ENCODE peak calls at places on chromosomes 5 and 9, in six cellular contexts. H, J, L, F, R and D are unnamed samples.

GRCh38 chr5:94856257-94856656 is 237.8 kb downstream of the SLF1 start:
- DNase-seq in R (no peak), F (no peak), J (no peak), H (no peak), L (no peak), D (no peak)

GRCh38 chr5:7802855-7803254 is 48.1 kb downstream of the CFAP90 start:
- DNase-seq in H (no peak), F (no peak), J (no peak), R (no peak), L (no peak), D (no peak)

GRCh38 chr9:76560481-76560891 is 101.5 kb downstream of the GCNT1 start:
- DNase-seq in L (no peak), H (no peak), F (no peak), R (no peak), J (no peak), D (peak)

GRCh38 chr9:706606-707451 is 134.7 kb upstream of the DMRT1 start:
- DNase-seq in R (no peak), H (no peak), F (peak), L (no peak), J (peak), D (peak)

GRCh38 chr9:135907006-135907434 is 326 bp downstream of the CAMSAP1 start:
- DNase-seq in R (no peak), L (no peak), F (no peak), J (no peak), H (peak), D (no peak)

GRCh38 chr5:128671861-128672414 is 133.9 kb upstream of the FBN2 start:
- DNase-seq in L (peak), R (no peak), H (no peak), J (no peak), F (no peak), D (no peak)

GRCh38 chr9:130858734-130859705 is 24.0 kb downstream of the ABL1 start:
- DNase-seq in H (no peak), F (no peak), L (no peak), J (peak), R (no peak), D (no peak)

GRCh38 chr5:77643654-77644404 is 5.3 kb upstream of the OTP start:
- DNase-seq in F (peak), R (no peak), L (no peak), H (no peak), J (no peak), D (no peak)

GRCh38 chr5:120512757-120513650 is 48.9 kb downstream of the PRR16 start:
- DNase-seq in R (no peak), H (no peak), F (no peak), L (no peak), J (no peak), D (no peak)

GRCh38 chr5:63822633-63823032 is 139.6 kb downstream of the HTR1A start:
- DNase-seq in R (no peak), J (no peak), F (no peak), H (peak), L (no peak), D (no peak)

GRCh38 chr5:78232163-78232562 is 62.3 kb downstream of the AP3B1 start:
- DNase-seq in L (no peak), H (no peak), F (no peak), R (no peak), J (no peak), D (no peak)

GRCh38 chr9:23522952-23523351 is 303.1 kb downstream of the ELAVL2 start:
- DNase-seq in L (no peak), R (no peak), F (no peak), J (no peak), H (no peak), D (peak)

GRCh38 chr5:37918420-37918819 is 78.6 kb upstream of the GDNF start:
- DNase-seq in J (no peak), L (no peak), F (no peak), H (no peak), R (no peak), D (no peak)

GRCh38 chr9:122080986-122081385 is 12.1 kb downstream of the TTLL11 start:
- DNase-seq in J (no peak), F (no peak), R (no peak), H (no peak), L (no peak), D (peak)

GRCh38 chr5:173671121-173671949 is 54.9 kb upstream of the BOD1 start:
- DNase-seq in L (no peak), R (no peak), F (no peak), H (no peak), J (peak), D (peak)

GRCh38 chr5:75337366-75338021 is 474 bp downstream of the HMGCR start:
- DNase-seq in J (no peak), R (no peak), F (peak), L (no peak), H (peak), D (no peak)

GRCh38 chr5:1111727-1112289 is at the start of gene SLC12A7:
- DNase-seq in L (peak), F (peak), J (no peak), H (peak), R (peak), D (peak)

GRCh38 chr9:91503650-91504007 is 80.0 kb upstream of the NFIL3 start:
- DNase-seq in J (no peak), L (no peak), H (no peak), F (no peak), R (no peak), D (no peak)

GRCh38 chr5:125342938-125343401 is 596.5 kb upstream of the ZNF608 start:
- DNase-seq in L (no peak), H (no peak), J (no peak), F (no peak), R (no peak), D (no peak)

GRCh38 chr5:43034591-43034968 is 5.5 kb downstream of the ANXA2R start:
- DNase-seq in F (no peak), H (no peak), J (no peak), R (no peak), L (no peak), D (peak)